ENCODE peak calls at places on chromosomes 13 and 19, in eight cellular contexts. One of them, this sample, is unnamed.

GRCh38 chr13:27455331-27455855 is 5.0 kb upstream of the MTIF3 start:
- DNase-seq in CD8-positive, alpha-beta memory T cell: peak; percentile 29
- DNase-seq in psoas muscle: no peak
- DNase-seq in right lobe of liver: no peak
- DNase-seq in suprapubic skin: no peak
- DNase-seq in PC-3: no peak
- DNase-seq in naive thymus-derived CD4-positive, alpha-beta T cell: no peak
- DNase-seq in breast epithelium: no peak
- DNase-seq in this sample: no peak

GRCh38 chr19:37905936-37906867 is at the start of gene WDR87:
- DNase-seq in CD8-positive, alpha-beta memory T cell: peak; percentile 56
- DNase-seq in psoas muscle: no peak
- DNase-seq in right lobe of liver: peak; percentile 47
- DNase-seq in suprapubic skin: no peak
- DNase-seq in PC-3: peak; percentile 49
- DNase-seq in naive thymus-derived CD4-positive, alpha-beta T cell: peak; percentile 26
- DNase-seq in breast epithelium: no peak
- DNase-seq in this sample: peak; percentile 36

GRCh38 chr13:34672631-34673030 is 269.4 kb upstream of the NBEA start:
- DNase-seq in CD8-positive, alpha-beta memory T cell: no peak
- DNase-seq in psoas muscle: no peak
- DNase-seq in right lobe of liver: no peak
- DNase-seq in suprapubic skin: no peak
- DNase-seq in PC-3: no peak
- DNase-seq in naive thymus-derived CD4-positive, alpha-beta T cell: no peak
- DNase-seq in breast epithelium: no peak
- DNase-seq in this sample: no peak

GRCh38 chr19:47272448-47273312 is 2.0 kb upstream of the INAFM1 start:
- DNase-seq in CD8-positive, alpha-beta memory T cell: no peak
- DNase-seq in psoas muscle: no peak
- DNase-seq in right lobe of liver: peak; percentile 52
- DNase-seq in suprapubic skin: no peak
- DNase-seq in PC-3: peak; percentile 7
- DNase-seq in naive thymus-derived CD4-positive, alpha-beta T cell: no peak
- DNase-seq in breast epithelium: peak; percentile 65
- DNase-seq in this sample: no peak

GRCh38 chr13:100526299-100527030 is 62.1 kb downstream of the GGACT start:
- DNase-seq in CD8-positive, alpha-beta memory T cell: no peak
- DNase-seq in psoas muscle: no peak
- DNase-seq in right lobe of liver: no peak
- DNase-seq in suprapubic skin: peak; percentile 69
- DNase-seq in PC-3: no peak
- DNase-seq in naive thymus-derived CD4-positive, alpha-beta T cell: no peak
- DNase-seq in breast epithelium: no peak
- DNase-seq in this sample: no peak

GRCh38 chr19:39370735-39371134 is 20.2 kb downstream of the PAF1 start:
- DNase-seq in CD8-positive, alpha-beta memory T cell: no peak
- DNase-seq in psoas muscle: no peak
- DNase-seq in right lobe of liver: no peak
- DNase-seq in suprapubic skin: no peak
- DNase-seq in PC-3: peak; percentile 8
- DNase-seq in naive thymus-derived CD4-positive, alpha-beta T cell: no peak
- DNase-seq in breast epithelium: no peak
- DNase-seq in this sample: no peak

GRCh38 chr13:25429466-25429865 is 57.7 kb downstream of the ATP8A2 start:
- DNase-seq in CD8-positive, alpha-beta memory T cell: no peak
- DNase-seq in psoas muscle: no peak
- DNase-seq in right lobe of liver: no peak
- DNase-seq in suprapubic skin: no peak
- DNase-seq in PC-3: no peak
- DNase-seq in naive thymus-derived CD4-positive, alpha-beta T cell: no peak
- DNase-seq in breast epithelium: no peak
- DNase-seq in this sample: no peak

GRCh38 chr19:49428547-49429451 is 3.6 kb downstream of the GFY start:
- DNase-seq in CD8-positive, alpha-beta memory T cell: no peak
- DNase-seq in psoas muscle: no peak
- DNase-seq in right lobe of liver: no peak
- DNase-seq in suprapubic skin: peak; percentile 71
- DNase-seq in PC-3: no peak
- DNase-seq in naive thymus-derived CD4-positive, alpha-beta T cell: no peak
- DNase-seq in breast epithelium: no peak
- DNase-seq in this sample: no peak

GRCh38 chr19:51158474-51159129 is 16.5 kb downstream of the SIGLEC7 start:
- DNase-seq in CD8-positive, alpha-beta memory T cell: peak; percentile 58
- DNase-seq in psoas muscle: peak; percentile 66
- DNase-seq in right lobe of liver: peak; percentile 53
- DNase-seq in suprapubic skin: no peak
- DNase-seq in PC-3: peak; percentile 61
- DNase-seq in naive thymus-derived CD4-positive, alpha-beta T cell: peak; percentile 58
- DNase-seq in breast epithelium: peak; percentile 24
- DNase-seq in this sample: peak; percentile 62

GRCh38 chr19:6677924-6678689 is 8.1 kb upstream of the TNFSF14 start:
- DNase-seq in CD8-positive, alpha-beta memory T cell: no peak
- DNase-seq in psoas muscle: no peak
- DNase-seq in right lobe of liver: peak; percentile 71
- DNase-seq in suprapubic skin: no peak
- DNase-seq in PC-3: no peak
- DNase-seq in naive thymus-derived CD4-positive, alpha-beta T cell: peak; percentile 25
- DNase-seq in breast epithelium: no peak
- DNase-seq in this sample: no peak

GRCh38 chr19:13797870-13798269 is 2.6 kb downstream of the ZSWIM4 start:
- DNase-seq in CD8-positive, alpha-beta memory T cell: no peak
- DNase-seq in psoas muscle: no peak
- DNase-seq in right lobe of liver: no peak
- DNase-seq in suprapubic skin: no peak
- DNase-seq in PC-3: peak; percentile 89
- DNase-seq in naive thymus-derived CD4-positive, alpha-beta T cell: no peak
- DNase-seq in breast epithelium: peak; percentile 77
- DNase-seq in this sample: no peak

GRCh38 chr13:21033866-21034601 is 27.4 kb downstream of the LATS2 start:
- DNase-seq in CD8-positive, alpha-beta memory T cell: no peak
- DNase-seq in psoas muscle: no peak
- DNase-seq in right lobe of liver: no peak
- DNase-seq in suprapubic skin: no peak
- DNase-seq in PC-3: peak; percentile 96
- DNase-seq in naive thymus-derived CD4-positive, alpha-beta T cell: no peak
- DNase-seq in breast epithelium: peak; percentile 86
- DNase-seq in this sample: no peak

GRCh38 chr13:89708013-89708412 is 1639.5 kb upstream of the MIR17HG start:
- DNase-seq in CD8-positive, alpha-beta memory T cell: no peak
- DNase-seq in psoas muscle: no peak
- DNase-seq in right lobe of liver: no peak
- DNase-seq in suprapubic skin: no peak
- DNase-seq in PC-3: no peak
- DNase-seq in naive thymus-derived CD4-positive, alpha-beta T cell: no peak
- DNase-seq in breast epithelium: no peak
- DNase-seq in this sample: no peak

GRCh38 chr13:109135018-109135417 is 505.6 kb downstream of the MYO16 start:
- DNase-seq in CD8-positive, alpha-beta memory T cell: no peak
- DNase-seq in psoas muscle: no peak
- DNase-seq in right lobe of liver: no peak
- DNase-seq in suprapubic skin: no peak
- DNase-seq in PC-3: peak; percentile 17
- DNase-seq in naive thymus-derived CD4-positive, alpha-beta T cell: no peak
- DNase-seq in breast epithelium: no peak
- DNase-seq in this sample: no peak

GRCh38 chr19:33402421-33403220 is 29.1 kb downstream of the CEBPG start:
- DNase-seq in CD8-positive, alpha-beta memory T cell: no peak
- DNase-seq in psoas muscle: peak; percentile 50
- DNase-seq in right lobe of liver: peak; percentile 32
- DNase-seq in suprapubic skin: no peak
- DNase-seq in PC-3: no peak
- DNase-seq in naive thymus-derived CD4-positive, alpha-beta T cell: no peak
- DNase-seq in breast epithelium: no peak
- DNase-seq in this sample: no peak

DNA sequence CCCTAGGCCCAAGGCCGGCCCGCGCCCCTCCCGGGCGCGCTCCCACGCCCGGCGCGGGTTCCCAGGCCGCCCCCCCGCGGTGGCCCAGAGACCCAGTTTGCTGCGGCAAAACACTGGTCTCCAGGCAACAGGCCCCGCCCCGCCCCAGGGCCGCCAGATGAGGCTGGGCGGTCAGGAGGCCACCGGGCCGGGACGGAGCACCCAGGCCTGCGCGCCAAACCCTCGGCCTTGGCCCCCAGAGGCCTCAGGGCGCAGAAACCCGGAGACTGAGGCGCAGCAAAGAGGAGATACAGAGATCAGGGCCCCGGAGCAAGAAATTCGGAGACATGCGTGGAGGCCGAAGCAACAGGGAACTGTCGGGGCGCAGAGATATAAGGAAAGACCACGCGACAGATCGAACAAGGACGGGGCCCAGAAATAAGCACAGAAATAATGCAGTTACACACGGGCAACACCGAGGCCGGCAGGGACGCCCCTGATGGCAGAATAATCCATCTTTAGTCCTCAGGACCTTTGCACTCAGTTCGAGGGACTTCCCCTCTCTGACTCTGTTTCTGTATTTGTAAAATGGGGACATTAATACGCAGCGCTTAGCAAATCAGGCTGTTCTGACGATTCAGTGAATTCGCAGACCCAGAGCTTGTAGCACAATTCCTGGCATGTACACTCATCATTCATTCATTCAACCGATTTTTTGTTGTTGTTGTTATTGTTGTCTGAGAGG is 20.8 kb upstream of the ERCC1 start:
- DNase-seq in CD8-positive, alpha-beta memory T cell: peak; percentile 82
- DNase-seq in psoas muscle: peak; percentile 97
- DNase-seq in right lobe of liver: peak; percentile 96
- DNase-seq in suprapubic skin: peak; percentile 97
- DNase-seq in PC-3: peak; percentile 75
- DNase-seq in naive thymus-derived CD4-positive, alpha-beta T cell: peak; percentile 88
- DNase-seq in breast epithelium: peak; percentile 94
- DNase-seq in this sample: peak; percentile 65
- H3K4me3 ChIP-seq in CD8-positive, alpha-beta memory T cell: peak overlapping the region; percentile 24
- H3K4me3 ChIP-seq in psoas muscle: peak overlapping the region; percentile 64
- H3K4me3 ChIP-seq in right lobe of liver: peak overlapping the region; percentile 46
- H3K4me3 ChIP-seq in suprapubic skin: peak overlapping the region; percentile 60
- H3K4me3 ChIP-seq in PC-3: peak overlapping the region; percentile 28
- H3K4me3 ChIP-seq in naive thymus-derived CD4-positive, alpha-beta T cell: peak overlapping the region; percentile 32
- H3K4me3 ChIP-seq in breast epithelium: peak overlapping the region; percentile 58
- H3K4me3 ChIP-seq in this sample: no peak overlapping the region

DNA sequence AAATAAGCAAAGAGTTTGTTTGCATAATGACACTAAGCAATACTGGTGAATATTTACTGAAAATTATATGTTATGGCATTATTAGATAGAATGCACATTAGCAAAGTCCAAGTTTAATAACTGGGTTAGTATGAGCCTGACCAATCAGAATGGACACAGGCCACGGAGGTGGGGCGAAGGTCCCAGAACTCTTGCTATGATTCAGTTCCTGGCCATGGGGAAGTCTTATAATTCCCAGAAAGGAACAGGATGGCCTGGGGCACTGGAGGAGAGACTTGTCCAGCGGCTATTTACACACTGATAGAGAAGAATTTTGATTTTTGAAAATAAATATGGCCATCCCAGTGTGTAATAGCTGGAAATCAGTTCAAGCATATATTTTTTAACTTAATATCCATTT is 372.0 kb downstream of the EFNB2 start:
- DNase-seq in CD8-positive, alpha-beta memory T cell: no peak
- DNase-seq in psoas muscle: no peak
- DNase-seq in right lobe of liver: no peak
- DNase-seq in suprapubic skin: no peak
- DNase-seq in PC-3: peak; percentile 68
- DNase-seq in naive thymus-derived CD4-positive, alpha-beta T cell: no peak
- DNase-seq in breast epithelium: no peak
- DNase-seq in this sample: no peak
- H3K27ac ChIP-seq in CD8-positive, alpha-beta memory T cell: no peak overlapping the region
- H3K27ac ChIP-seq in psoas muscle: no peak overlapping the region
- H3K27ac ChIP-seq in right lobe of liver: no peak overlapping the region
- H3K27ac ChIP-seq in suprapubic skin: no peak overlapping the region
- H3K27ac ChIP-seq in PC-3: no peak overlapping the region
- H3K27ac ChIP-seq in naive thymus-derived CD4-positive, alpha-beta T cell: no peak overlapping the region
- H3K27ac ChIP-seq in breast epithelium: no peak overlapping the region
- H3K27ac ChIP-seq in this sample: no peak overlapping the region

DNA sequence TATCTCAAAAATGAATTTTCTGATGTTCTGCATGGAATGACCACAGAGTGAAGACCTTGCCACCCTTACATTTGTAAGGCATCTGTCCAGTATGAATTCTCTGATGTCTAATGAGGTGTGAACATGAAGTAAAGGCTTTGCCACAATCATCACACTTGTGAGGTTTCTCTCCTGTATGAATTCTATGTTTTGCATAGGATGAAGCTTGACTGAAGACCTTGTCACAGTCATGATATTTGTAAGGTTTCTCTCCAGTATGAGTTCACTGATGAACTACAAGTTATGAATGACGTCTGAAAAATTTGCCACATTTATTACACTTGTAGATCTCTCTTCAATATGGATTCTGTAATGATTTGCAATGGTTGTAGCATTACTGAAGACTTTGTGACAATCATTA is 13.3 kb downstream of the ZNF816 start:
- DNase-seq in CD8-positive, alpha-beta memory T cell: no peak
- DNase-seq in psoas muscle: no peak
- DNase-seq in right lobe of liver: no peak
- DNase-seq in suprapubic skin: no peak
- DNase-seq in PC-3: no peak
- DNase-seq in naive thymus-derived CD4-positive, alpha-beta T cell: no peak
- DNase-seq in breast epithelium: no peak
- DNase-seq in this sample: no peak
- H3K9me3 ChIP-seq in CD8-positive, alpha-beta memory T cell: peaks cover 51% of the 10 kb centered on the region
- H3K9me3 ChIP-seq in psoas muscle: peaks cover 70% of the 10 kb centered on the region
- H3K9me3 ChIP-seq in right lobe of liver: peaks cover 4% of the 10 kb centered on the region
- H3K9me3 ChIP-seq in suprapubic skin: peaks cover 47% of the 10 kb centered on the region
- H3K9me3 ChIP-seq in PC-3: peaks cover 44% of the 10 kb centered on the region
- H3K9me3 ChIP-seq in naive thymus-derived CD4-positive, alpha-beta T cell: peaks cover 86% of the 10 kb centered on the region
- H3K9me3 ChIP-seq in breast epithelium: peaks cover 77% of the 10 kb centered on the region
- H3K9me3 ChIP-seq in this sample: peaks cover 57% of the 10 kb centered on the region

DNA sequence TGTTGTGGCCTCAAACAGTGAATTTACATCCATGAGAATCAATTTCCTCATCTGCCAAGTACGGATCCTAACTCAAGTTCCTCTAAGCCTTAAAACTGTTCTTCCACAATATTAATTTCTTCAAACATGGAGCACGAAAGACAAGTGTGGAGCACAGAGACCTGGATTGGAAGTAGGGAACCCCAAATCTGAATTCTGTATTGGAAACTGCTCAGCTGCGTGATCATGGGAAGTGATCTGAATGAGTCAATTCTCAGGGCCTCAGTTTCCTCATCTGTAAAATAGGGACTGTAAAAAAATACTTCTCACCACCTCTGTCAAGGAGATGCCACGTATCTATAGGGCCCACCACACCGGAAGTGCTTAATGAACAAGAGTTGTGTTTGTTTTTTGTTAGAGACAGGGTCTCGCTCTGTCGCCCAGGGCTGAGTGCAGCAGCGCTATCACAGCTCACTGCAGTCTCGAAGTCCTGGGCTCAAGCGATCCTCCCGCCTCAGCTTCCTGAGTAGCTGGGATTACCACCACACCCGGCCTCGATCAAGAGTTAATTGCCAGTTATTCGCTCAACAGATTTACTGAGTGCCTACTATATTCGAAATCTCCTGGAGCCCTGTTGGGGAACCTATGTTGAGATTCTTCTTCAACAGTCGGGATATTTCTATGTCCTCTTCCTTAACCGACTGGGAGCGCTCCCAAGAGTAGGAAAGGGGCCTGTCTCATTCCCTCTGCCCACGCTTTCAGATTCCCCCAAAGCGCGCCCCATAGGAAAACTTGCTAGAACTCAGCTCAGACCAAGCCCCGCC is 1.6 kb downstream of the SERTAD3 start:
- DNase-seq in CD8-positive, alpha-beta memory T cell: no peak
- DNase-seq in psoas muscle: no peak
- DNase-seq in right lobe of liver: no peak
- DNase-seq in suprapubic skin: no peak
- DNase-seq in PC-3: no peak
- DNase-seq in naive thymus-derived CD4-positive, alpha-beta T cell: no peak
- DNase-seq in breast epithelium: no peak
- DNase-seq in this sample: no peak
- H3K4me3 ChIP-seq in CD8-positive, alpha-beta memory T cell: peak overlapping the region; percentile 84
- H3K4me3 ChIP-seq in psoas muscle: peak overlapping the region; percentile 98
- H3K4me3 ChIP-seq in right lobe of liver: peak overlapping the region; percentile 73
- H3K4me3 ChIP-seq in suprapubic skin: peak overlapping the region; percentile 94
- H3K4me3 ChIP-seq in PC-3: peak overlapping the region; percentile 97
- H3K4me3 ChIP-seq in naive thymus-derived CD4-positive, alpha-beta T cell: peak overlapping the region; percentile 40
- H3K4me3 ChIP-seq in breast epithelium: peak overlapping the region; percentile 95
- H3K4me3 ChIP-seq in this sample: peak overlapping the region; percentile 82

GRCh38 chr13:76680112-76680511 is 206.1 kb downstream of the KCTD12 start:
- DNase-seq in CD8-positive, alpha-beta memory T cell: no peak
- DNase-seq in psoas muscle: no peak
- DNase-seq in right lobe of liver: no peak
- DNase-seq in suprapubic skin: no peak
- DNase-seq in PC-3: no peak
- DNase-seq in naive thymus-derived CD4-positive, alpha-beta T cell: no peak
- DNase-seq in breast epithelium: no peak
- DNase-seq in this sample: no peak
- H3K27ac ChIP-seq in CD8-positive, alpha-beta memory T cell: no peak overlapping the region
- H3K27ac ChIP-seq in psoas muscle: no peak overlapping the region
- H3K27ac ChIP-seq in right lobe of liver: no peak overlapping the region
- H3K27ac ChIP-seq in suprapubic skin: no peak overlapping the region
- H3K27ac ChIP-seq in PC-3: no peak overlapping the region
- H3K27ac ChIP-seq in naive thymus-derived CD4-positive, alpha-beta T cell: no peak overlapping the region
- H3K27ac ChIP-seq in breast epithelium: no peak overlapping the region
- H3K27ac ChIP-seq in this sample: no peak overlapping the region